ENCODE peak calls at places on chromosomes 13 and 19, in eight cellular contexts. B is K562, N is left ventricle myocardium inferior, Q is A549, O is GM23338, P is uterus, M is thoracic aorta, G is esophagus squamous epithelium. Y is an unnamed sample.

GRCh38 chr13:76383671-76384461 is 502.3 kb downstream of the KCTD12 start:
- DNase-seq in B (no peak), N (no peak), Q (peak), O (no peak), P (no peak), M (no peak), G (no peak), Y (peak)

GRCh38 chr13:95624020-95624419 is 20.5 kb downstream of the DZIP1 start:
- DNase-seq in B (peak), N (no peak), Q (peak), O (peak), P (no peak), M (no peak), G (no peak), Y (peak)

GRCh38 chr19:58519355-58520256 is at the start of gene ZBTB45:
- DNase-seq in B (peak), N (peak), Q (peak), O (peak), P (peak), M (peak), G (peak), Y (peak)

GRCh38 chr19:57776764-57777296 is 7.4 kb downstream of the ZNF586 start:
- DNase-seq in B (no peak), N (no peak), Q (no peak), O (no peak), P (no peak), M (no peak), G (no peak), Y (no peak)

GRCh38 chr19:44618640-44619357 is 5.4 kb downstream of the IGSF23 start:
- DNase-seq in B (no peak), N (no peak), Q (no peak), O (no peak), P (no peak), M (no peak), G (no peak), Y (no peak)

GRCh38 chr19:50724522-50725217 is 1.5 kb downstream of the CLEC11A start:
- DNase-seq in B (peak), N (peak), Q (peak), O (peak), P (peak), M (peak), G (peak), Y (peak)

GRCh38 chr19:2462635-2463421 is 6.1 kb upstream of the LMNB2 start:
- DNase-seq in B (no peak), N (peak), Q (peak), O (peak), P (peak), M (peak), G (no peak), Y (peak)

GRCh38 chr13:74771964-74772363 is 637.8 kb upstream of the KLF12 start:
- DNase-seq in B (no peak), N (no peak), Q (peak), O (no peak), P (no peak), M (no peak), G (no peak), Y (no peak)

GRCh38 chr13:87052731-87053130 is 618.4 kb upstream of the SLITRK5 start:
- DNase-seq in B (no peak), N (no peak), Q (no peak), O (no peak), P (no peak), M (no peak), G (no peak), Y (no peak)

GRCh38 chr13:112132619-112133018 is 65.7 kb downstream of the SOX1 start:
- DNase-seq in B (no peak), N (no peak), Q (no peak), O (no peak), P (no peak), M (no peak), G (no peak), Y (no peak)

GRCh38 chr19:1249298-1249989 is 1.1 kb downstream of the MIDN start:
- DNase-seq in B (peak), N (peak), Q (peak), O (peak), P (peak), M (peak), G (peak), Y (peak)

GRCh38 chr19:19460258-19460731 is 54.8 kb downstream of the GATAD2A start:
- DNase-seq in B (no peak), N (no peak), Q (no peak), O (no peak), P (no peak), M (no peak), G (no peak), Y (no peak)

GRCh38 chr19:30119180-30119920 is 177.3 kb downstream of the URI1 start:
- DNase-seq in B (no peak), N (no peak), Q (no peak), O (no peak), P (no peak), M (no peak), G (no peak), Y (no peak)

GRCh38 chr13:30844548-30845296 is 61.3 kb upstream of the MEDAG start:
- DNase-seq in B (no peak), N (no peak), Q (peak), O (no peak), P (no peak), M (no peak), G (no peak), Y (no peak)

GRCh38 chr19:41521860-41522555 is 54.0 kb upstream of the CEACAM21 start:
- DNase-seq in B (no peak), N (no peak), Q (no peak), O (peak), P (no peak), M (no peak), G (no peak), Y (no peak)

GRCh38 chr19:23470873-23471555 is 75.7 kb upstream of the ZNF91 start:
- DNase-seq in B (no peak), N (no peak), Q (no peak), O (peak), P (no peak), M (no peak), G (no peak), Y (no peak)

GRCh38 chr13:95641961-95642621 is 2.4 kb downstream of the DZIP1 start:
- DNase-seq in B (no peak), N (peak), Q (no peak), O (peak), P (peak), M (no peak), G (no peak), Y (peak)

GRCh38 chr19:16627194-16627927 is 643 bp downstream of the MED26 start:
- DNase-seq in B (no peak), N (no peak), Q (no peak), O (no peak), P (no peak), M (no peak), G (no peak), Y (peak)

GRCh38 chr19:29292562-29292961 is 79.6 kb upstream of the UQCRFS1 start:
- DNase-seq in B (no peak), N (no peak), Q (no peak), O (no peak), P (no peak), M (no peak), G (no peak), Y (no peak)

GRCh38 chr13:27954406-27954851 is 14.7 kb downstream of the CDX2 start:
- DNase-seq in B (no peak), N (no peak), Q (peak), O (peak), P (no peak), M (no peak), G (no peak), Y (peak)

GRCh38 chr13:86846501-86846900 is 824.7 kb upstream of the SLITRK5 start:
- DNase-seq in B (no peak), N (no peak), Q (no peak), O (no peak), P (no peak), M (no peak), G (no peak), Y (no peak)

GRCh38 chr13:32340917-32341316 is 25.6 kb downstream of the BRCA2 start:
- DNase-seq in B (no peak), N (no peak), Q (no peak), O (no peak), P (no peak), M (no peak), G (no peak), Y (no peak)

GRCh38 chr13:36531746-36532486 is 99.6 kb downstream of the CCNA1 start:
- DNase-seq in B (no peak), N (no peak), Q (no peak), O (no peak), P (no peak), M (no peak), G (no peak), Y (no peak)

GRCh38 chr13:46071590-46072249 is 19.2 kb upstream of the ZC3H13 start:
- DNase-seq in B (no peak), N (no peak), Q (peak), O (peak), P (no peak), M (no peak), G (no peak), Y (no peak)

GRCh38 chr13:30744056-30744684 is 8.8 kb downstream of the ALOX5AP start:
- DNase-seq in B (peak), N (no peak), Q (peak), O (no peak), P (no peak), M (no peak), G (peak), Y (peak)

GRCh38 chr19:44943801-44944249 is 1.8 kb downstream of the APOC4 start:
- DNase-seq in B (peak), N (peak), Q (no peak), O (no peak), P (no peak), M (no peak), G (no peak), Y (no peak)

GRCh38 chr19:30682576-30683536 is 310.7 kb downstream of the ZNF536 start:
- DNase-seq in B (peak), N (peak), Q (peak), O (peak), P (peak), M (peak), G (no peak), Y (peak)

GRCh38 chr13:30997697-30998547 is 65.5 kb downstream of the TEX26 start:
- DNase-seq in B (no peak), N (peak), Q (no peak), O (no peak), P (no peak), M (no peak), G (no peak), Y (no peak)

GRCh38 chr13:37640499-37640898 is 41.9 kb upstream of the POSTN start:
- DNase-seq in B (peak), N (no peak), Q (peak), O (peak), P (no peak), M (no peak), G (no peak), Y (peak)

GRCh38 chr19:13817615-13818371 is 22.6 kb downstream of the ZSWIM4 start:
- DNase-seq in B (peak), N (no peak), Q (no peak), O (peak), P (no peak), M (no peak), G (no peak), Y (peak)

GRCh38 chr19:38685666-38686529 is 38.4 kb downstream of the ACTN4 start:
- DNase-seq in B (no peak), N (no peak), Q (peak), O (peak), P (no peak), M (no peak), G (no peak), Y (peak)

GRCh38 chr13:33815011-33815550 is 2.9 kb upstream of the RFC3 start:
- DNase-seq in B (no peak), N (no peak), Q (no peak), O (no peak), P (no peak), M (no peak), G (no peak), Y (no peak)

GRCh38 chr19:8702350-8702749 is 3.8 kb upstream of the ACTL9 start:
- DNase-seq in B (no peak), N (no peak), Q (no peak), O (no peak), P (no peak), M (no peak), G (no peak), Y (no peak)

GRCh38 chr13:78714717-78715116 is 55.8 kb upstream of the OBI1 start:
- DNase-seq in B (no peak), N (no peak), Q (no peak), O (no peak), P (no peak), M (no peak), G (no peak), Y (no peak)

GRCh38 chr13:85174291-85174690 is 624.9 kb downstream of the SLITRK6 start:
- DNase-seq in B (no peak), N (no peak), Q (no peak), O (no peak), P (no peak), M (no peak), G (no peak), Y (no peak)

GRCh38 chr13:43662976-43663375 is 123.8 kb downstream of the ENOX1 start:
- DNase-seq in B (no peak), N (no peak), Q (no peak), O (no peak), P (no peak), M (no peak), G (no peak), Y (no peak)

GRCh38 chr13:43663474-43664090 is 123.2 kb downstream of the ENOX1 start:
- DNase-seq in B (no peak), N (no peak), Q (no peak), O (no peak), P (no peak), M (no peak), G (no peak), Y (no peak)

GRCh38 chr13:43665388-43665787 is 121.4 kb downstream of the ENOX1 start:
- DNase-seq in B (no peak), N (no peak), Q (no peak), O (no peak), P (no peak), M (no peak), G (no peak), Y (no peak)

GRCh38 chr13:43666403-43666802 is 120.4 kb downstream of the ENOX1 start:
- DNase-seq in B (no peak), N (no peak), Q (no peak), O (no peak), P (no peak), M (no peak), G (no peak), Y (no peak)

DNA sequence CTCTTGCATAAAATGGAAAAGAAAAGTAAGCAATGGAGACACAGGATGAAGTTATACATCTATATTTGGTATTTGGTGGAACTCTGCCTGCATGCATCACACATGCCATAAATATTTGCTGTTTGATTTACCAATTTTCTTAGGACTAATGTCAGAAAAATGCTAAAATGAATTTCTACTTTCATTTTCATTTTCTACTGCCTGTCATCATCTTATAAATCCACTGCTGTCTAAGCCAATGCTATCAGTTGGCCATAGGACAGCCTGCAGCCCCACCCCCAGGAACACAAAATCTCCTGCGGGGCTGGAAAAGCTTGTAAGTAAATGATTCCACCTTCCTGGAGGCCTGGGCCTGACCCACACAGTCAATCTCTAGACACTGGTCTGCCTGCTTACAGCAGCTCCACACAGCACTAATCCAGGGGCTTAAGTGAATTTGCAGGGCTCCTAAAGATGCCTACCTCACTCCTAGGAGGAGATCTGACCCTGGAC is 122.0 kb downstream of the ENOX1 start:
- DNase-seq in B (no peak), N (peak), Q (peak), O (peak), P (peak), M (no peak), G (no peak), Y (peak)
- H3K27ac ChIP-seq in B (no peak), N (peak), Q (no peak), O (no peak), P (peak), M (no peak), G (no peak), Y (peak)

GRCh38 chr13:99295488-99296252 is 11.5 kb downstream of the GPR183 start:
- DNase-seq in B (no peak), N (no peak), Q (no peak), O (no peak), P (no peak), M (no peak), G (no peak), Y (no peak)
- H3K27ac ChIP-seq in B (no peak), N (no peak), Q (no peak), O (no peak), P (no peak), M (no peak), G (no peak), Y (no peak)

GRCh38 chr13:113860579-113861432 is 3.1 kb downstream of the GAS6 start:
- DNase-seq in B (peak), N (no peak), Q (no peak), O (peak), P (peak), M (no peak), G (no peak), Y (peak)
- H3K27ac ChIP-seq in B (peak), N (peak), Q (no peak), O (peak), P (peak), M (peak), G (peak), Y (peak)

GRCh38 chr13:109652536-109652935 is 133.8 kb downstream of the IRS2 start:
- DNase-seq in B (no peak), N (no peak), Q (no peak), O (no peak), P (no peak), M (no peak), G (no peak), Y (no peak)
- H3K27ac ChIP-seq in B (no peak), N (peak), Q (no peak), O (no peak), P (no peak), M (peak), G (no peak), Y (no peak)